ENCODE peak calls at places on chromosome 4, in nine cellular contexts. M is fibroblast of the aortic adventitia; O is NCI-H345; V is MM.1S; R is HuH-7.5; G is iPS-NIHi11; Z is PC-3; K is CD8-positive, alpha-beta T cell; L is AG10803. D is an unnamed sample.

GRCh38 chr4:34046580-34046979 is 2197.7 kb downstream of the ARAP2 start:
- DNase-seq in L (peak), O (no peak), V (no peak), M (peak), Z (peak), K (no peak), G (no peak), R (no peak), D (no peak)

GRCh38 chr4:27154706-27155105 is 294.1 kb downstream of the STIM2 start:
- DNase-seq in O (peak), V (no peak), M (peak), R (no peak), Z (peak), G (no peak), L (peak), K (no peak), D (peak)

GRCh38 chr4:80532674-80533333 is 197.3 kb downstream of the CFAP299 start:
- DNase-seq in K (no peak), V (no peak), Z (no peak), R (no peak), L (no peak), O (no peak), G (no peak), M (no peak), D (no peak)

GRCh38 chr4:177554966-177555574 is 112.8 kb upstream of the AGA start:
- DNase-seq in V (peak), K (no peak), M (peak), Z (peak), R (peak), G (peak), O (no peak), L (peak), D (no peak)

GRCh38 chr4:146159384-146160058 is 16.0 kb upstream of the LSM6 start:
- DNase-seq in K (no peak), G (no peak), M (no peak), V (no peak), Z (no peak), O (no peak), R (no peak), L (no peak), D (no peak)

GRCh38 chr4:40199999-40200880 is 3.4 kb downstream of the RHOH start:
- DNase-seq in M (no peak), G (no peak), L (peak), O (no peak), R (no peak), V (peak), K (peak), Z (no peak), D (no peak)

GRCh38 chr4:139763668-139764067 is 98.0 kb downstream of the MGST2 start:
- DNase-seq in V (peak), G (no peak), M (no peak), R (no peak), K (no peak), O (peak), Z (no peak), L (no peak), D (no peak)

GRCh38 chr4:171846232-171846631 is 33.0 kb downstream of the GALNTL6 start:
- DNase-seq in R (peak), M (no peak), K (no peak), O (peak), L (peak), V (peak), G (peak), Z (peak), D (peak)

GRCh38 chr4:38193464-38193863 is 233.3 kb downstream of the PTTG2 start:
- DNase-seq in O (no peak), M (no peak), G (no peak), K (no peak), L (no peak), Z (no peak), R (no peak), V (no peak), D (no peak)

GRCh38 chr4:16496501-16496900 is 270.2 kb upstream of the TAPT1 start:
- DNase-seq in L (peak), Z (peak), G (no peak), R (no peak), O (no peak), M (peak), K (no peak), V (no peak), D (no peak)

GRCh38 chr4:41307633-41308032 is 50.9 kb downstream of the UCHL1 start:
- DNase-seq in Z (no peak), K (no peak), R (no peak), O (no peak), V (no peak), L (no peak), M (no peak), G (no peak), D (no peak)

GRCh38 chr4:112510468-112511293 is 5.3 kb downstream of the NEUROG2 start:
- DNase-seq in L (no peak), M (no peak), Z (no peak), R (no peak), K (no peak), G (no peak), V (no peak), O (no peak), D (no peak)

GRCh38 chr4:16785800-16786527 is 112.5 kb downstream of the LDB2 start:
- DNase-seq in O (no peak), Z (no peak), K (no peak), V (no peak), L (peak), R (no peak), M (no peak), G (no peak), D (no peak)

D was measured in smooth muscle cell of the brain vasculature.